ENCODE peak calls at places on chromosome 19, in eight cellular contexts. B is uterus, P is A673, C is choroid plexus epithelial cell, M is body of pancreas, R is psoas muscle, Y is lower lobe of right lung, K is sigmoid colon. X is an unnamed sample.

GRCh38 chr19:55255618-55256423 is 3.0 kb downstream of the PPP6R1 start:
- DNase-seq in B (no peak), P (no peak), C (no peak), M (no peak), R (no peak), Y (no peak), K (no peak), X (no peak)

GRCh38 chr19:46211201-46211881 is 18.2 kb upstream of the IGFL1 start:
- DNase-seq in B (no peak), P (no peak), C (no peak), M (peak), R (peak), Y (peak), K (no peak), X (peak)

GRCh38 chr19:5058456-5059190 is 89.7 kb downstream of the KDM4B start:
- DNase-seq in B (no peak), P (no peak), C (no peak), M (no peak), R (no peak), Y (no peak), K (no peak), X (peak)

GRCh38 chr19:4172861-4173473 is 9.4 kb downstream of the SIRT6 start:
- DNase-seq in B (peak), P (peak), C (peak), M (peak), R (peak), Y (peak), K (no peak), X (peak)

GRCh38 chr19:39497850-39498261 is 891 bp upstream of the DLL3 start:
- DNase-seq in B (no peak), P (peak), C (peak), M (peak), R (no peak), Y (no peak), K (no peak), X (no peak)

GRCh38 chr19:34974631-34975030 is 10.6 kb upstream of the ZNF792 start:
- DNase-seq in B (no peak), P (peak), C (peak), M (no peak), R (no peak), Y (no peak), K (no peak), X (peak)

GRCh38 chr19:46065486-46065885 is 24.7 kb upstream of the IGFL4 start:
- DNase-seq in B (no peak), P (no peak), C (peak), M (no peak), R (no peak), Y (no peak), K (no peak), X (peak)

GRCh38 chr19:3604987-3605343 is 1.7 kb downstream of the TBXA2R start:
- DNase-seq in B (no peak), P (no peak), C (no peak), M (no peak), R (no peak), Y (no peak), K (peak), X (no peak)

GRCh38 chr19:17538684-17539287 is 16.7 kb upstream of the COLGALT1 start:
- DNase-seq in B (no peak), P (no peak), C (no peak), M (no peak), R (no peak), Y (no peak), K (no peak), X (no peak)

GRCh38 chr19:45913874-45914830 is at the start of gene NANOS2:
- DNase-seq in B (no peak), P (no peak), C (no peak), M (no peak), R (peak), Y (no peak), K (no peak), X (peak)

GRCh38 chr19:6811906-6812305 is 39.4 kb downstream of the VAV1 start:
- DNase-seq in B (no peak), P (peak), C (peak), M (no peak), R (no peak), Y (no peak), K (no peak), X (peak)

GRCh38 chr19:40741527-40742390 is 8.5 kb downstream of the ACTMAP start:
- DNase-seq in B (no peak), P (no peak), C (no peak), M (no peak), R (no peak), Y (no peak), K (no peak), X (no peak)

GRCh38 chr19:35027009-35027408 is 3.3 kb upstream of the SCN1B start:
- DNase-seq in B (no peak), P (no peak), C (no peak), M (no peak), R (no peak), Y (no peak), K (no peak), X (no peak)

GRCh38 chr19:53246498-53246897 is 8.2 kb downstream of the ZNF677 start:
- DNase-seq in B (no peak), P (no peak), C (no peak), M (no peak), R (no peak), Y (no peak), K (no peak), X (no peak)

GRCh38 chr19:7533925-7534480 is 1.5 kb upstream of the PNPLA6 start:
- DNase-seq in B (peak), P (peak), C (peak), M (peak), R (peak), Y (peak), K (peak), X (peak)

GRCh38 chr19:8261347-8261746 is 46.8 kb downstream of the CD320 start:
- DNase-seq in B (no peak), P (no peak), C (no peak), M (peak), R (no peak), Y (no peak), K (no peak), X (no peak)

GRCh38 chr19:55683449-55684261 is 8.6 kb downstream of the EPN1 start:
- DNase-seq in B (no peak), P (no peak), C (no peak), M (peak), R (peak), Y (no peak), K (no peak), X (no peak)

GRCh38 chr19:49536921-49537462 is 9.2 kb downstream of the RCN3 start:
- DNase-seq in B (no peak), P (no peak), C (no peak), M (no peak), R (no peak), Y (no peak), K (no peak), X (no peak)

GRCh38 chr19:57537953-57538547 is 10.9 kb downstream of the ZNF549 start:
- DNase-seq in B (no peak), P (no peak), C (no peak), M (no peak), R (no peak), Y (no peak), K (no peak), X (no peak)

GRCh38 chr19:49200238-49200862 is 42.8 kb downstream of the TRPM4 start:
- DNase-seq in B (no peak), P (peak), C (peak), M (no peak), R (no peak), Y (peak), K (no peak), X (peak)

GRCh38 chr19:53086949-53087348 is 16.3 kb downstream of the ZNF160 start:
- DNase-seq in B (peak), P (no peak), C (peak), M (peak), R (peak), Y (no peak), K (no peak), X (peak)

GRCh38 chr19:45667620-45668341 is at the start of gene GIPR:
- DNase-seq in B (no peak), P (peak), C (no peak), M (peak), R (peak), Y (peak), K (no peak), X (peak)

GRCh38 chr19:43774103-43774939 is 6.5 kb downstream of the KCNN4 start:
- DNase-seq in B (peak), P (no peak), C (peak), M (peak), R (peak), Y (peak), K (no peak), X (peak)

GRCh38 chr19:17488593-17489391 is 18.5 kb downstream of the SLC27A1 start:
- DNase-seq in B (peak), P (peak), C (no peak), M (peak), R (peak), Y (peak), K (no peak), X (no peak)

GRCh38 chr19:43465468-43466120 is at the start of gene LYPD3:
- DNase-seq in B (peak), P (no peak), C (no peak), M (peak), R (peak), Y (no peak), K (no peak), X (peak)

GRCh38 chr19:11090264-11091032 is 1.2 kb downstream of the LDLR start:
- DNase-seq in B (peak), P (peak), C (peak), M (peak), R (peak), Y (peak), K (peak), X (peak)
- H3K4me3 ChIP-seq in B (peak), P (peak), C (peak), M (peak), R (peak), Y (peak), K (peak), X (peak)

DNA sequence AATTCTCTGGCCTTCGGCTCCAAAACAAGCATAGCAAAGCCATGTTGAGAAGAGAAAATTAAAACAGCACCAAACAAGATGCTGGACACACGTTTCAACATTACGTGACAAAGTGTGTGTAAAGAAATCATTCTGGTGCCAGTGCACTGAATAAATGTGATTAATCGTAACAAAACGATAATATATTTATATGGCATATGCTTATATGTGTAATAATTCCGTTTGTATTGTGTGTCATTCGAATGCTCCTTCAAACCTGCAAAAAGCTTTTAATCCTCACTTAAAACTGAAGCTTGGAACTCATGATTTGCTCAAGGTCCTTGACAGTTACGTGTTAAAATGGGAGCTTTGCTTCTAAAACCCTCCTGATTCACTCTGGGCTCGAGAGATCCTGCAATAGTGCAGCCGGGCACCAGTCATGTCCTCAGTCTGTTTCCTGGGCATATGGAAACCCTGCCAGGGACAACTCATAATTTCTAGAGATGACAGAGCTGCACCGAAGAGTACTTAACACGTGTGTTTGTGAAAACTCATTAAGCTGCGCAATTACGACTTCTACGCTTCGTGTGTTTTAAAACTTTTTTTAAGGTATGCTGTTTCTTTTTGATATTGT is 731 bp upstream of the AKAP8L start:
- DNase-seq in B (no peak), P (no peak), C (no peak), M (no peak), R (no peak), Y (no peak), K (no peak), X (peak)
- TF ChIP-seq CTCF in B (no peak), P (no peak), C (no peak), M (no peak), R (no peak), Y (no peak), K (no peak), X (no peak)

GRCh38 chr19:13848811-13849241 is 28.1 kb upstream of the NANOS3 start:
- DNase-seq in B (no peak), P (no peak), C (no peak), M (no peak), R (no peak), Y (no peak), K (no peak), X (no peak)

GRCh38 chr19:13850910-13851753 is 25.8 kb upstream of the NANOS3 start:
- DNase-seq in B (peak), P (peak), C (peak), M (peak), R (peak), Y (peak), K (peak), X (peak)

GRCh38 chr19:13849277-13849676 is 27.7 kb upstream of the NANOS3 start:
- DNase-seq in B (no peak), P (no peak), C (no peak), M (no peak), R (no peak), Y (no peak), K (no peak), X (no peak)

GRCh38 chr19:13847900-13848677 is 28.8 kb upstream of the NANOS3 start:
- DNase-seq in B (no peak), P (no peak), C (no peak), M (no peak), R (no peak), Y (no peak), K (no peak), X (no peak)

GRCh38 chr19:13849991-13850909 is 26.7 kb upstream of the NANOS3 start:
- DNase-seq in B (peak), P (peak), C (peak), M (peak), R (peak), Y (peak), K (peak), X (peak)
- H3K4me3 ChIP-seq in B (peak), P (peak), C (peak), M (no peak), R (peak), Y (peak), K (peak), X (peak)

GRCh38 chr19:15156391-15156790 is 44.4 kb downstream of the NOTCH3 start:
- DNase-seq in B (no peak), P (no peak), C (no peak), M (no peak), R (no peak), Y (no peak), K (no peak), X (no peak)

GRCh38 chr19:15155296-15155695 is 45.5 kb downstream of the NOTCH3 start:
- DNase-seq in B (no peak), P (no peak), C (no peak), M (no peak), R (no peak), Y (no peak), K (peak), X (no peak)

GRCh38 chr19:15159251-15159650 is 41.5 kb downstream of the NOTCH3 start:
- DNase-seq in B (no peak), P (no peak), C (peak), M (no peak), R (no peak), Y (no peak), K (no peak), X (peak)

GRCh38 chr19:15149704-15150103 is 42.5 kb downstream of the SYDE1 start:
- DNase-seq in B (no peak), P (no peak), C (no peak), M (no peak), R (no peak), Y (no peak), K (peak), X (no peak)

DNA sequence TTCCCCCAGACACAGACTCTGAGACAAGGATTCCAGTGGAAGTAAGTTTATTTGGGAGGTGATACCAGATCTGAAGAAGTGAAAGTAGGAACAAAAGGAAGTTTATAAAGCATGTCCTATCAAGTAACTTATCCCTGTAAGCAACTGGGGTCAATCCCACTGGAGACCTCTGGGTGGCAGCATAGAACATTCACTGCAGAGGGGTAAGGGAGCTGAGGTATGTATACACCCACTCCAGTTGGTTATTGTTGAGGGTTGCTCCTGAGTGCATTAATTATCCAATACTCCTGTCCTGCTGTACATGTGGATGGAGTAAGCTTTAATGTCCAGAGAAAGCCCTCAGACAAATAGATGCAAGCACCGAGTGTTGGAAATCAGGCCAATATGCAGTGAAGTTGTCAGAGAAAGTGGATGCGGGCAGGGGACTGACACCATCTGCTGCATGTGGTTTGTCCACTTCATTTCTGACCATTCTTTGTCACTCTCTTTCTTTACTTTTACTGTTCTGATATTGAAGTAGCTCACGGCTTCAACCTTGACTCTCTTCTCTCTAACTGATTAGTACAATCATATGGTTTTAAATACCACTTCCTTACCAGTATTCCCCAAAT is 46.7 kb downstream of the NOTCH3 start:
- DNase-seq in B (no peak), P (peak), C (peak), M (no peak), R (no peak), Y (no peak), K (peak), X (peak)
- TF ChIP-seq CTCF in B (no peak), P (peak), C (peak), M (no peak), R (peak), Y (peak), K (no peak), X (peak)

GRCh38 chr19:18608102-18608804 is 1.7 kb upstream of the CRLF1 start:
- DNase-seq in B (no peak), P (no peak), C (no peak), M (no peak), R (no peak), Y (no peak), K (no peak), X (no peak)

GRCh38 chr19:18605196-18605545 is 1.4 kb downstream of the CRLF1 start:
- DNase-seq in B (no peak), P (no peak), C (no peak), M (no peak), R (no peak), Y (no peak), K (no peak), X (no peak)

GRCh38 chr19:18605546-18606280 is 886 bp downstream of the CRLF1 start:
- DNase-seq in B (no peak), P (no peak), C (no peak), M (no peak), R (no peak), Y (no peak), K (no peak), X (no peak)

GRCh38 chr19:18607222-18608101 is 863 bp upstream of the CRLF1 start:
- DNase-seq in B (no peak), P (peak), C (no peak), M (no peak), R (no peak), Y (no peak), K (no peak), X (no peak)

GRCh38 chr19:18606281-18607221 is at the start of gene CRLF1:
- DNase-seq in B (no peak), P (no peak), C (no peak), M (no peak), R (no peak), Y (no peak), K (no peak), X (no peak)
- H3K4me3 ChIP-seq in B (no peak), P (peak), C (no peak), M (no peak), R (peak), Y (peak), K (peak), X (peak)

DNA sequence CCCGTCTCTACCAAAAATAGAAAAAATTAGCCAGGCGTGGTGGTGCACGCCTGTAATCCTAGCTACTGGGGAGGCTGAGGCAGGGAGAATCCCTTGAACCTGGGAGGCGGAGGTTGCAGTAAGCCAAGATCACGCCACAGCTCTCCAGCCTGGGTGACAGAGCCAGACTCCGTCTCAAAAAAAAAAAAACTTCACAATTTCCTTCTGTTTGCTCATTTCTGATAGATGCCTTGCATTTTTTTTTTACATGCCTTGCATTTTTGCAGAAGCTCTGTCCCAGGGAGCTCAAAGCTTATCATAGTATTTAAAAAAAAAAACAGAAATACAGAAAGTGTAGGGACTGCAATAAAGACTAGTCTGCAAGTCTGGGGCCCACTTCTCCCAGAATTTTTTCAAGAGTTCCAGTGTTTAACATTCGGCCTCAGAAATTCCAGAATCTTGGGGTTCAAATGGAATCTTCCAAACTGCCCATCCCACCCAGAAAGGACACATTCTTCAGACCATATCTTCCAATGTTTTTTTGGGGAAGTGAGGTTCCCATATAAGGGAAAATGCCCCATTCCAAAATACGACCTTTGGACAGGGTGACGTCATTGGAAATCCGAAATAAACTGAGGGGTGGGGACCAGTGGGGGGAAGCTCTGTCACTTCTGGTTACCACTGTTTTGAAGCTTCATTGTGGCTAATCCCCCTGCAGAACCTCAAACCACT is 17.2 kb upstream of the RAB8A start:
- DNase-seq in B (no peak), P (no peak), C (peak), M (no peak), R (no peak), Y (no peak), K (no peak), X (peak)
- TF ChIP-seq CTCF in B (no peak), P (no peak), C (no peak), M (no peak), R (no peak), Y (no peak), K (no peak), X (no peak)

GRCh38 chr19:12757544-12758274 is 6.1 kb downstream of the BEST2 start:
- DNase-seq in B (peak), P (peak), C (peak), M (peak), R (peak), Y (peak), K (peak), X (peak)
- H3K4me3 ChIP-seq in B (peak), P (peak), C (peak), M (no peak), R (peak), Y (peak), K (peak), X (peak)

GRCh38 chr19:33290082-33290815 is 12.1 kb downstream of the CEBPA start:
- DNase-seq in B (no peak), P (no peak), C (no peak), M (no peak), R (no peak), Y (peak), K (no peak), X (no peak)

GRCh38 chr19:33288666-33289065 is 13.7 kb downstream of the CEBPA start:
- DNase-seq in B (no peak), P (no peak), C (no peak), M (no peak), R (no peak), Y (no peak), K (no peak), X (no peak)

GRCh38 chr19:33287438-33287837 is 14.9 kb downstream of the CEBPA start:
- DNase-seq in B (no peak), P (no peak), C (no peak), M (no peak), R (no peak), Y (peak), K (no peak), X (no peak)

GRCh38 chr19:33290956-33291622 is 11.2 kb downstream of the CEBPA start:
- DNase-seq in B (no peak), P (no peak), C (no peak), M (no peak), R (no peak), Y (peak), K (no peak), X (no peak)

DNA sequence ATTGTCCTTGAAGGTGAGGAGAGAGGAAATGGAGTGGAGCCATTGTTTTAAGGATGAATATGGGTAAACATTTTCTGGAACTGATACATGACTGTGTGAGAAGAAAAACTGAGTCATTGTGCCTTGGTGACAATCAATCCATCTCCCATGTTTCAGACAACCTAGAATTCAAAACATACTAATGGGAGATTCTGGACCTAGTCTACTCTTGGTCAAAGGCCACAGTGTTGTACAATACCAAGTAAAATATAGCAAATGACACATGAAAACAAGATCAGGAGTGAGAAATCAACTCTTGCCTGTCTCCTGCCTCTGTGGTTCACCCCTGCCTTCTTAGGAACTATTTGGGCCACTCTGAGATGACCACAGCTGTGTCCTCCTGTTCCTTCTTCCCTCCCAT is 13.1 kb downstream of the CEBPA start:
- DNase-seq in B (no peak), P (no peak), C (no peak), M (no peak), R (no peak), Y (no peak), K (no peak), X (no peak)
- TF ChIP-seq CTCF in B (no peak), P (no peak), C (no peak), M (no peak), R (no peak), Y (no peak), K (no peak), X (no peak)